ENCODE peak calls at places on chromosomes 3 and 15, in eight cellular contexts. Q is activated CD4-positive, alpha-beta T cell treated with anti-CD3 and anti-CD28 coated beads for 36 hours; E is D341Med; B is Ammon's horn; L is M059J; F is type B pancreatic cell; K is NB4; R is heart left ventricle. T is an unnamed sample.

GRCh38 chr3:188253123-188253793 is 99.3 kb downstream of the LPP start:
- DNase-seq in E (no peak), B (no peak), R (no peak), L (no peak), K (no peak), F (no peak), Q (no peak), T (no peak)

GRCh38 chr3:99442599-99442998 is 195.8 kb upstream of the COL8A1 start:
- DNase-seq in E (no peak), Q (no peak), F (no peak), R (no peak), L (no peak), K (no peak), B (no peak), T (no peak)

GRCh38 chr15:31457631-31458526 is 131.2 kb downstream of the KLF13 start:
- DNase-seq in L (peak; percentile 22), F (no peak), B (no peak), R (no peak), E (no peak), K (no peak), Q (no peak), T (no peak)

GRCh38 chr3:106337116-106337515 is 468.3 kb upstream of the CBLB start:
- DNase-seq in B (no peak), Q (peak; percentile 41), K (no peak), R (no peak), E (no peak), L (peak; percentile 81), F (no peak), T (no peak)

GRCh38 chr3:140292684-140293083 is 357.7 kb downstream of the CLSTN2 start:
- DNase-seq in L (peak; percentile 97), K (no peak), B (no peak), Q (no peak), R (peak; percentile 40), E (no peak), F (no peak), T (no peak)

GRCh38 chr15:39213385-39213840 is 367.5 kb upstream of the THBS1 start:
- DNase-seq in L (peak; percentile 95), B (peak; percentile 17), K (peak; percentile 26), Q (no peak), E (no peak), F (no peak), R (peak; percentile 72), T (peak; percentile 45)

GRCh38 chr15:75659141-75659771 is 11.5 kb downstream of the SNX33 start:
- DNase-seq in F (no peak), K (no peak), E (no peak), Q (no peak), R (peak; percentile 21), B (no peak), L (no peak), T (no peak)

GRCh38 chr15:99953886-99954285 is 220.6 kb upstream of the LYSMD4 start:
- DNase-seq in E (no peak), K (no peak), B (no peak), F (peak; percentile 11), Q (no peak), R (no peak), L (no peak), T (no peak)

GRCh38 chr3:188158731-188159355 is 4.9 kb downstream of the LPP start:
- DNase-seq in Q (peak; percentile 56), E (no peak), F (no peak), K (no peak), B (no peak), R (no peak), L (no peak), T (no peak)

GRCh38 chr15:63726491-63726890 is 107.3 kb downstream of the HERC1 start:
- DNase-seq in Q (no peak), R (no peak), F (no peak), E (no peak), B (no peak), K (no peak), L (no peak), T (no peak)

GRCh38 chr3:52532517-52532837 is 1.2 kb downstream of the NT5DC2 start:
- DNase-seq in R (no peak), Q (peak; percentile 58), L (peak; percentile 45), K (peak; percentile 74), E (peak; percentile 36), F (no peak), B (no peak), T (no peak)

GRCh38 chr15:87661481-87661880 is 595.1 kb downstream of the NTRK3 start:
- DNase-seq in B (no peak), R (no peak), Q (no peak), L (peak; percentile 49), F (no peak), K (no peak), E (no peak), T (no peak)

GRCh38 chr3:53629396-53629711 is 134.9 kb downstream of the CACNA1D start:
- DNase-seq in F (no peak), Q (no peak), K (no peak), L (no peak), E (no peak), R (no peak), B (no peak), T (no peak)

T was measured in Caki2.